ENCODE peak calls at places on chromosomes 6 and 20, in seven cellular contexts. One of them, this sample, is unnamed.
A peak's percentile ranks its signal among the peaks of the same experiment; 100 is the strongest.

GRCh38 chr20:59724457-59725366 is 120.4 kb downstream of the PHACTR3 start:
- DNase-seq in PC-3: no peak
- DNase-seq in heart left ventricle: no peak
- DNase-seq in fibroblast of lung: no peak
- DNase-seq in upper lobe of right lung: peak; percentile 46
- DNase-seq in IMR-90: no peak
- DNase-seq in lower lobe of right lung: no peak
- DNase-seq in this sample: no peak

GRCh38 chr20:57717797-57718196 is 8.0 kb upstream of the PMEPA1 start:
- DNase-seq in PC-3: peak; percentile 99
- DNase-seq in upper lobe of right lung: no peak
- DNase-seq in fibroblast of lung: peak; percentile 78
- DNase-seq in lower lobe of right lung: no peak
- DNase-seq in heart left ventricle: no peak
- DNase-seq in IMR-90: no peak
- DNase-seq in this sample: no peak

GRCh38 chr6:39228992-39229767 is at the start of gene KCNK5:
- DNase-seq in heart left ventricle: peak; percentile 75
- DNase-seq in IMR-90: peak; percentile 2
- DNase-seq in fibroblast of lung: peak; percentile 20
- DNase-seq in upper lobe of right lung: peak; percentile 94
- DNase-seq in lower lobe of right lung: peak; percentile 93
- DNase-seq in PC-3: peak; percentile 57
- DNase-seq in this sample: peak; percentile 77

GRCh38 chr6:136923116-136923953 is 1.2 kb downstream of the SLC35D3 start:
- DNase-seq in heart left ventricle: no peak
- DNase-seq in PC-3: no peak
- DNase-seq in lower lobe of right lung: no peak
- DNase-seq in fibroblast of lung: no peak
- DNase-seq in IMR-90: no peak
- DNase-seq in upper lobe of right lung: no peak
- DNase-seq in this sample: no peak

GRCh38 chr20:38143238-38143645 is 21.8 kb downstream of the TGM2 start:
- DNase-seq in PC-3: peak; percentile 69
- DNase-seq in upper lobe of right lung: no peak
- DNase-seq in fibroblast of lung: no peak
- DNase-seq in IMR-90: no peak
- DNase-seq in heart left ventricle: peak; percentile 24
- DNase-seq in lower lobe of right lung: peak; percentile 20
- DNase-seq in this sample: no peak

GRCh38 chr6:26198626-26199056 is 111.4 kb downstream of the HFE start:
- DNase-seq in fibroblast of lung: no peak
- DNase-seq in PC-3: no peak
- DNase-seq in IMR-90: peak; percentile 26
- DNase-seq in heart left ventricle: no peak
- DNase-seq in upper lobe of right lung: no peak
- DNase-seq in lower lobe of right lung: no peak
- DNase-seq in this sample: no peak

GRCh38 chr6:73854998-73855718 is 159.2 kb downstream of the CD109 start:
- DNase-seq in PC-3: peak; percentile 76
- DNase-seq in fibroblast of lung: peak; percentile 48
- DNase-seq in heart left ventricle: no peak
- DNase-seq in upper lobe of right lung: no peak
- DNase-seq in IMR-90: peak; percentile 73
- DNase-seq in lower lobe of right lung: no peak
- DNase-seq in this sample: no peak

GRCh38 chr6:153563001-153563400 is 431.9 kb upstream of the RGS17 start:
- DNase-seq in upper lobe of right lung: no peak
- DNase-seq in PC-3: peak; percentile 24
- DNase-seq in lower lobe of right lung: no peak
- DNase-seq in IMR-90: no peak
- DNase-seq in fibroblast of lung: no peak
- DNase-seq in heart left ventricle: no peak
- DNase-seq in this sample: no peak

GRCh38 chr20:53055668-53056067 is 83.5 kb downstream of the TSHZ2 start:
- DNase-seq in IMR-90: no peak
- DNase-seq in upper lobe of right lung: no peak
- DNase-seq in PC-3: no peak
- DNase-seq in heart left ventricle: no peak
- DNase-seq in fibroblast of lung: no peak
- DNase-seq in lower lobe of right lung: no peak
- DNase-seq in this sample: no peak

GRCh38 chr20:62571667-62572344 is 70.5 kb upstream of the SLCO4A1 start:
- DNase-seq in upper lobe of right lung: no peak
- DNase-seq in fibroblast of lung: no peak
- DNase-seq in lower lobe of right lung: no peak
- DNase-seq in PC-3: peak; percentile 38
- DNase-seq in IMR-90: no peak
- DNase-seq in heart left ventricle: no peak
- DNase-seq in this sample: no peak

GRCh38 chr6:43986177-43986825 is 141.0 kb downstream of the MRPL14 start:
- DNase-seq in fibroblast of lung: no peak
- DNase-seq in lower lobe of right lung: peak; percentile 4
- DNase-seq in upper lobe of right lung: peak; percentile 40
- DNase-seq in heart left ventricle: no peak
- DNase-seq in PC-3: no peak
- DNase-seq in IMR-90: no peak
- DNase-seq in this sample: no peak

GRCh38 chr6:12761376-12762115 is 45.0 kb downstream of the PHACTR1 start:
- DNase-seq in IMR-90: no peak
- DNase-seq in PC-3: no peak
- DNase-seq in fibroblast of lung: peak; percentile 98
- DNase-seq in upper lobe of right lung: no peak
- DNase-seq in lower lobe of right lung: no peak
- DNase-seq in heart left ventricle: no peak
- DNase-seq in this sample: no peak

GRCh38 chr6:157715766-157716171 is 107.3 kb upstream of the SNX9 start:
- DNase-seq in upper lobe of right lung: no peak
- DNase-seq in IMR-90: peak; percentile 95
- DNase-seq in PC-3: no peak
- DNase-seq in lower lobe of right lung: no peak
- DNase-seq in fibroblast of lung: peak; percentile 68
- DNase-seq in heart left ventricle: peak; percentile 84
- DNase-seq in this sample: peak; percentile 85

GRCh38 chr6:121879149-121879548 is 443.7 kb downstream of the GJA1 start:
- DNase-seq in PC-3: no peak
- DNase-seq in fibroblast of lung: peak; percentile 84
- DNase-seq in upper lobe of right lung: no peak
- DNase-seq in IMR-90: peak; percentile 93
- DNase-seq in heart left ventricle: no peak
- DNase-seq in lower lobe of right lung: no peak
- DNase-seq in this sample: no peak

GRCh38 chr6:165686966-165687365 is 23.9 kb upstream of the PDE10A start:
- DNase-seq in heart left ventricle: no peak
- DNase-seq in PC-3: no peak
- DNase-seq in IMR-90: no peak
- DNase-seq in upper lobe of right lung: no peak
- DNase-seq in lower lobe of right lung: no peak
- DNase-seq in fibroblast of lung: no peak
- DNase-seq in this sample: no peak

GRCh38 chr20:3203315-3204123 is 963 bp downstream of the DDRGK1 start:
- DNase-seq in upper lobe of right lung: no peak
- DNase-seq in lower lobe of right lung: no peak
- DNase-seq in heart left ventricle: no peak
- DNase-seq in IMR-90: no peak
- DNase-seq in PC-3: peak; percentile 39
- DNase-seq in fibroblast of lung: peak; percentile 39
- DNase-seq in this sample: no peak

GRCh38 chr6:44312901-44313788 is at the start of gene AARS2:
- DNase-seq in upper lobe of right lung: peak; percentile 94
- DNase-seq in lower lobe of right lung: peak; percentile 90
- DNase-seq in PC-3: peak; percentile 89
- DNase-seq in IMR-90: peak; percentile 83
- DNase-seq in fibroblast of lung: peak; percentile 79
- DNase-seq in heart left ventricle: peak; percentile 89
- DNase-seq in this sample: peak; percentile 89

GRCh38 chr6:131038612-131039344 is 24.3 kb downstream of the EPB41L2 start:
- DNase-seq in lower lobe of right lung: no peak
- DNase-seq in fibroblast of lung: peak; percentile 61
- DNase-seq in PC-3: no peak
- DNase-seq in IMR-90: peak; percentile 71
- DNase-seq in heart left ventricle: no peak
- DNase-seq in upper lobe of right lung: no peak
- DNase-seq in this sample: no peak

GRCh38 chr20:17870063-17870740 is 98.4 kb downstream of the SNX5 start:
- DNase-seq in lower lobe of right lung: no peak
- DNase-seq in PC-3: no peak
- DNase-seq in fibroblast of lung: no peak
- DNase-seq in IMR-90: peak; percentile 32
- DNase-seq in heart left ventricle: no peak
- DNase-seq in upper lobe of right lung: peak; percentile 72
- DNase-seq in this sample: no peak

GRCh38 chr20:63978319-63979220 is 872 bp downstream of the SAMD10 start:
- DNase-seq in IMR-90: peak; percentile 43
- DNase-seq in upper lobe of right lung: peak; percentile 93
- DNase-seq in heart left ventricle: peak; percentile 84
- DNase-seq in fibroblast of lung: peak; percentile 45
- DNase-seq in PC-3: peak; percentile 92
- DNase-seq in lower lobe of right lung: peak; percentile 90
- DNase-seq in this sample: peak; percentile 79

GRCh38 chr6:133855599-133855972 is 33.3 kb upstream of the TCF21 start:
- DNase-seq in lower lobe of right lung: no peak
- DNase-seq in heart left ventricle: no peak
- DNase-seq in upper lobe of right lung: no peak
- DNase-seq in IMR-90: no peak
- DNase-seq in PC-3: no peak
- DNase-seq in fibroblast of lung: no peak
- DNase-seq in this sample: no peak

GRCh38 chr6:29739882-29740261 is 16.6 kb downstream of the HLA-F start:
- DNase-seq in upper lobe of right lung: no peak
- DNase-seq in PC-3: no peak
- DNase-seq in IMR-90: peak; percentile 33
- DNase-seq in lower lobe of right lung: no peak
- DNase-seq in heart left ventricle: no peak
- DNase-seq in fibroblast of lung: no peak
- DNase-seq in this sample: no peak

GRCh38 chr6:87763901-87764300 is 61.9 kb upstream of the AKIRIN2 start:
- DNase-seq in upper lobe of right lung: no peak
- DNase-seq in heart left ventricle: no peak
- DNase-seq in lower lobe of right lung: no peak
- DNase-seq in fibroblast of lung: no peak
- DNase-seq in IMR-90: no peak
- DNase-seq in PC-3: no peak
- DNase-seq in this sample: no peak

GRCh38 chr20:25338112-25339023 is 52.3 kb downstream of the ABHD12 start:
- DNase-seq in heart left ventricle: no peak
- DNase-seq in fibroblast of lung: no peak
- DNase-seq in IMR-90: no peak
- DNase-seq in PC-3: no peak
- DNase-seq in lower lobe of right lung: no peak
- DNase-seq in upper lobe of right lung: no peak
- DNase-seq in this sample: no peak

GRCh38 chr20:38805502-38805957 is at the start of gene PPP1R16B:
- DNase-seq in lower lobe of right lung: peak; percentile 59
- DNase-seq in fibroblast of lung: no peak
- DNase-seq in upper lobe of right lung: peak; percentile 75
- DNase-seq in heart left ventricle: peak; percentile 70
- DNase-seq in IMR-90: no peak
- DNase-seq in PC-3: no peak
- DNase-seq in this sample: peak; percentile 59

GRCh38 chr6:153816306-153816845 is 222.7 kb upstream of the OPRM1 start:
- DNase-seq in heart left ventricle: no peak
- DNase-seq in IMR-90: no peak
- DNase-seq in upper lobe of right lung: no peak
- DNase-seq in fibroblast of lung: no peak
- DNase-seq in lower lobe of right lung: no peak
- DNase-seq in PC-3: no peak
- DNase-seq in this sample: no peak

GRCh38 chr6:94289131-94289530 is 869.8 kb upstream of the EPHA7 start:
- DNase-seq in PC-3: no peak
- DNase-seq in heart left ventricle: no peak
- DNase-seq in fibroblast of lung: no peak
- DNase-seq in upper lobe of right lung: no peak
- DNase-seq in IMR-90: no peak
- DNase-seq in lower lobe of right lung: no peak
- DNase-seq in this sample: no peak

GRCh38 chr6:11324453-11325023 is 92.1 kb upstream of the NEDD9 start:
- DNase-seq in fibroblast of lung: no peak
- DNase-seq in PC-3: no peak
- DNase-seq in IMR-90: peak; percentile 19
- DNase-seq in upper lobe of right lung: no peak
- DNase-seq in heart left ventricle: no peak
- DNase-seq in lower lobe of right lung: no peak
- DNase-seq in this sample: no peak

GRCh38 chr6:156884306-156884705 is 107.1 kb downstream of the ARID1B start:
- DNase-seq in fibroblast of lung: no peak
- DNase-seq in upper lobe of right lung: no peak
- DNase-seq in lower lobe of right lung: no peak
- DNase-seq in IMR-90: no peak
- DNase-seq in PC-3: no peak
- DNase-seq in heart left ventricle: no peak
- DNase-seq in this sample: no peak

GRCh38 chr6:82959385-82959941 is 106.2 kb downstream of the UBE3D start:
- DNase-seq in upper lobe of right lung: no peak
- DNase-seq in fibroblast of lung: peak; percentile 95
- DNase-seq in IMR-90: peak; percentile 70
- DNase-seq in lower lobe of right lung: no peak
- DNase-seq in heart left ventricle: no peak
- DNase-seq in PC-3: no peak
- DNase-seq in this sample: no peak

GRCh38 chr6:117495873-117496272 is 13.4 kb downstream of the DCBLD1 start:
- DNase-seq in PC-3: peak; percentile 35
- DNase-seq in lower lobe of right lung: no peak
- DNase-seq in fibroblast of lung: peak; percentile 62
- DNase-seq in IMR-90: peak; percentile 52
- DNase-seq in upper lobe of right lung: no peak
- DNase-seq in heart left ventricle: no peak
- DNase-seq in this sample: no peak
- H3K27ac ChIP-seq in PC-3: peak overlapping the region; percentile 63
- H3K27ac ChIP-seq in lower lobe of right lung: no peak overlapping the region
- H3K27ac ChIP-seq in fibroblast of lung: peak overlapping the region; percentile 70
- H3K27ac ChIP-seq in IMR-90: peak overlapping the region; percentile 88
- H3K27ac ChIP-seq in upper lobe of right lung: peak overlapping the region; percentile 14
- H3K27ac ChIP-seq in heart left ventricle: peak overlapping the region; percentile 40
- H3K27ac ChIP-seq in this sample: no peak overlapping the region

GRCh38 chr6:30752164-30752927 is 8.0 kb upstream of the IER3 start:
- DNase-seq in fibroblast of lung: peak; percentile 100
- DNase-seq in IMR-90: peak; percentile 100
- DNase-seq in heart left ventricle: peak; percentile 96
- DNase-seq in PC-3: peak; percentile 100
- DNase-seq in lower lobe of right lung: peak; percentile 87
- DNase-seq in upper lobe of right lung: peak; percentile 93
- DNase-seq in this sample: peak; percentile 99
- TF ChIP-seq CTCF in fibroblast of lung: no peak
- TF ChIP-seq CTCF in IMR-90: peak; percentile 13
- TF ChIP-seq CTCF in heart left ventricle: no peak
- TF ChIP-seq CTCF in PC-3: peak; percentile 14
- TF ChIP-seq CTCF in lower lobe of right lung: no peak
- TF ChIP-seq CTCF in upper lobe of right lung: no peak
- TF ChIP-seq CTCF in this sample: no peak

GRCh38 chr6:20652691-20653479 is 118.6 kb downstream of the CDKAL1 start:
- DNase-seq in lower lobe of right lung: no peak
- DNase-seq in upper lobe of right lung: no peak
- DNase-seq in IMR-90: peak; percentile 43
- DNase-seq in PC-3: peak; percentile 86
- DNase-seq in fibroblast of lung: peak; percentile 24
- DNase-seq in heart left ventricle: no peak
- DNase-seq in this sample: no peak
- H3K27ac ChIP-seq in lower lobe of right lung: no peak overlapping the region
- H3K27ac ChIP-seq in upper lobe of right lung: no peak overlapping the region
- H3K27ac ChIP-seq in IMR-90: no peak overlapping the region
- H3K27ac ChIP-seq in PC-3: peak overlapping the region; percentile 91
- H3K27ac ChIP-seq in fibroblast of lung: no peak overlapping the region
- H3K27ac ChIP-seq in heart left ventricle: no peak overlapping the region
- H3K27ac ChIP-seq in this sample: no peak overlapping the region

GRCh38 chr6:127190552-127190951 is 72.1 kb downstream of the RSPO3 start:
- DNase-seq in upper lobe of right lung: no peak
- DNase-seq in fibroblast of lung: peak; percentile 40
- DNase-seq in PC-3: peak; percentile 41
- DNase-seq in lower lobe of right lung: no peak
- DNase-seq in IMR-90: peak; percentile 61
- DNase-seq in heart left ventricle: no peak
- DNase-seq in this sample: no peak
- TF ChIP-seq CTCF in upper lobe of right lung: peak; percentile 61
- TF ChIP-seq CTCF in fibroblast of lung: peak; percentile 66
- TF ChIP-seq CTCF in PC-3: peak; percentile 60
- TF ChIP-seq CTCF in lower lobe of right lung: peak; percentile 51
- TF ChIP-seq CTCF in IMR-90: peak; percentile 59
- TF ChIP-seq CTCF in heart left ventricle: peak; percentile 58
- TF ChIP-seq CTCF in this sample: peak; percentile 58